ENCODE peak calls at places on chromosome 10, in six cellular contexts. C, R, Z, K, W and A are unnamed samples.

GRCh38 chr10:106942035-106942662 is 222.4 kb downstream of the SORCS1 start:
- DNase-seq in R (no peak), Z (no peak), K (no peak), W (no peak), C (no peak), A (peak; percentile 29)

GRCh38 chr10:97733256-97733655 is 3.7 kb upstream of the ZFYVE27 start:
- DNase-seq in R (no peak), Z (no peak), W (no peak), K (no peak), C (no peak), A (no peak)

GRCh38 chr10:28592953-28593352 is 60.0 kb downstream of the WAC start:
- DNase-seq in K (no peak), W (peak; percentile 86), Z (no peak), R (peak; percentile 29), C (no peak), A (no peak)

GRCh38 chr10:123474700-123475099 is 191.5 kb upstream of the GPR26 start:
- DNase-seq in W (no peak), R (no peak), C (no peak), K (no peak), Z (no peak), A (no peak)

GRCh38 chr10:118585234-118585633 is 10.2 kb downstream of the PRLHR start:
- DNase-seq in Z (no peak), C (no peak), K (no peak), W (peak; percentile 34), R (no peak), A (no peak)

GRCh38 chr10:79444243-79445119 is 943 bp downstream of the ZCCHC24 start:
- DNase-seq in Z (peak; percentile 68), C (peak; percentile 51), W (peak; percentile 60), R (no peak), K (peak; percentile 81), A (no peak)

GRCh38 chr10:48343106-48343505 is 36.6 kb downstream of the MAPK8 start:
- DNase-seq in R (no peak), K (no peak), Z (no peak), C (no peak), W (no peak), A (no peak)

GRCh38 chr10:63722537-63722936 is 201.3 kb downstream of the REEP3 start:
- DNase-seq in C (no peak), R (no peak), Z (no peak), W (peak; percentile 89), K (no peak), A (no peak)

GRCh38 chr10:29946953-29947700 is 112.3 kb downstream of the JCAD start:
- DNase-seq in C (no peak), K (peak; percentile 22), Z (no peak), R (peak; percentile 74), W (peak; percentile 95), A (peak; percentile 52)

GRCh38 chr10:110620108-110620719 is 23.9 kb upstream of the RBM20 start:
- DNase-seq in K (no peak), W (no peak), R (no peak), C (no peak), Z (no peak), A (no peak)

GRCh38 chr10:104076743-104077160 is 8.9 kb downstream of the COL17A1 start:
- DNase-seq in R (no peak), C (no peak), Z (no peak), W (no peak), K (peak; percentile 53), A (peak; percentile 23)

GRCh38 chr10:110843031-110843430 is 28.7 kb upstream of the PDCD4 start:
- DNase-seq in W (no peak), Z (no peak), R (no peak), K (no peak), C (peak; percentile 63), A (no peak)

GRCh38 chr10:122878799-122879338 is 512 bp downstream of the FAM24B start:
- DNase-seq in Z (no peak), W (no peak), C (no peak), R (no peak), K (no peak), A (no peak)

GRCh38 chr10:98306501-98306900 is 38.5 kb upstream of the LOXL4 start:
- DNase-seq in W (no peak), K (no peak), Z (no peak), C (no peak), R (no peak), A (no peak)

GRCh38 chr10:101144053-101144452 is 13.0 kb downstream of the TLX1 start:
- DNase-seq in K (no peak), Z (no peak), C (no peak), W (no peak), R (no peak), A (no peak)

GRCh38 chr10:127024655-127025054 is 119.4 kb downstream of the DOCK1 start:
- DNase-seq in R (no peak), Z (no peak), K (no peak), W (no peak), C (no peak), A (no peak)

GRCh38 chr10:97895084-97895483 is 45.4 kb downstream of the GOLGA7B start:
- DNase-seq in C (no peak), Z (no peak), R (no peak), K (no peak), W (no peak), A (no peak)

GRCh38 chr10:4316166-4316810 is 509.7 kb upstream of the AKR1E2 start:
- DNase-seq in K (peak; percentile 34), W (peak; percentile 95), Z (no peak), C (no peak), R (peak; percentile 4), A (no peak)

GRCh38 chr10:102668312-102669110 is 24.2 kb downstream of the TRIM8 start:
- DNase-seq in Z (no peak), W (no peak), K (no peak), C (no peak), R (no peak), A (no peak)

GRCh38 chr10:127834221-127834620 is 58.5 kb downstream of the CLRN3 start:
- DNase-seq in C (no peak), Z (no peak), W (no peak), R (no peak), K (peak; percentile 36), A (no peak)

GRCh38 chr10:33315891-33316290 is 18.6 kb downstream of the NRP1 start:
- DNase-seq in R (no peak), Z (no peak), C (no peak), W (no peak), K (no peak), A (no peak)

GRCh38 chr10:13158401-13158800 is 3.0 kb upstream of the MCM10 start:
- DNase-seq in C (no peak), R (no peak), W (no peak), Z (no peak), K (no peak), A (no peak)

GRCh38 chr10:7302393-7303054 is 108.3 kb downstream of the SFMBT2 start:
- DNase-seq in W (peak; percentile 69), K (no peak), C (no peak), R (no peak), Z (no peak), A (no peak)

GRCh38 chr10:4778761-4779160 is 47.2 kb upstream of the AKR1E2 start:
- DNase-seq in Z (no peak), K (no peak), R (no peak), W (no peak), C (no peak), A (no peak)

GRCh38 chr10:22053048-22053447 is 49.5 kb upstream of the DNAJC1 start:
- DNase-seq in K (no peak), R (no peak), C (no peak), W (no peak), Z (no peak), A (peak; percentile 5)

GRCh38 chr10:59718246-59718645 is 8.6 kb upstream of the SLC16A9 start:
- DNase-seq in R (no peak), C (no peak), Z (no peak), W (no peak), K (no peak), A (no peak)

GRCh38 chr10:73969224-73969811 is 28.6 kb upstream of the VCL start:
- DNase-seq in K (no peak), Z (no peak), W (no peak), C (no peak), R (no peak), A (no peak)

GRCh38 chr10:24694086-24694485 is 29.6 kb downstream of the ARHGAP21 start:
- DNase-seq in K (no peak), W (peak; percentile 27), C (no peak), R (no peak), Z (no peak), A (no peak)

GRCh38 chr10:60910543-60910942 is 33.4 kb downstream of the RHOBTB1 start:
- DNase-seq in C (no peak), R (no peak), K (no peak), W (no peak), Z (no peak), A (peak; percentile 42)

GRCh38 chr10:63429280-63429679 is 36.5 kb downstream of the JMJD1C start:
- DNase-seq in Z (no peak), W (peak; percentile 76), R (peak; percentile 18), C (no peak), K (no peak), A (no peak)

GRCh38 chr10:77339156-77339555 is 298.5 kb downstream of the KCNMA1 start:
- DNase-seq in W (no peak), C (no peak), Z (no peak), K (no peak), R (no peak), A (no peak)

GRCh38 chr10:24974978-24975377 is 22.6 kb upstream of the PRTFDC1 start:
- DNase-seq in C (no peak), W (peak; percentile 82), R (no peak), Z (no peak), K (peak; percentile 53), A (peak; percentile 44)

GRCh38 chr10:60099998-60100747 is 193.8 kb upstream of the CCDC6 start:
- DNase-seq in Z (peak; percentile 59), C (no peak), W (peak; percentile 49), K (no peak), R (peak; percentile 16), A (peak; percentile 46)

GRCh38 chr10:128178319-128178937 is 52.2 kb upstream of the MKI67 start:
- DNase-seq in Z (peak; percentile 38), C (peak; percentile 46), R (no peak), W (peak; percentile 4), K (no peak), A (no peak)

GRCh38 chr10:51001587-51001986 is 72.7 kb upstream of the PRKG1 start:
- DNase-seq in W (peak; percentile 10), C (no peak), R (no peak), K (no peak), Z (no peak), A (no peak)

GRCh38 chr10:131426530-131426898 is 115.0 kb upstream of the TCERG1L start:
- DNase-seq in K (no peak), Z (no peak), W (no peak), R (no peak), C (no peak), A (no peak)
- H3K9me3 ChIP-seq in K (no peaks in the 10 kb centered on the region), Z (no peaks in the 10 kb centered on the region), W (no peaks in the 10 kb centered on the region), R (peaks cover 80% of the 10 kb centered on the region), C (no peaks in the 10 kb centered on the region), A (no peaks in the 10 kb centered on the region)

GRCh38 chr10:86758231-86759072 is 2.0 kb downstream of the BMPR1A start:
- DNase-seq in C (no peak), Z (no peak), W (peak; percentile 48), K (no peak), R (no peak), A (no peak)
- H3K27ac ChIP-seq in C (no peak overlapping the region), Z (peak overlapping the region; percentile 100), W (peak overlapping the region; percentile 73), K (peak overlapping the region; percentile 99), R (no peak overlapping the region), A (peak overlapping the region; percentile 97)

GRCh38 chr10:62327897-62328296 is 46.3 kb upstream of the ZNF365 start:
- DNase-seq in W (peak; percentile 21), Z (no peak), K (no peak), R (no peak), C (no peak), A (no peak)
- H3K4me3 ChIP-seq in W (no peak overlapping the region), Z (no peak overlapping the region), K (no peak overlapping the region), R (no peak overlapping the region), C (no peak overlapping the region), A (no peak overlapping the region)

GRCh38 chr10:133616371-133617130 is 10.0 kb downstream of the FRG2B start:
- DNase-seq in C (no peak), R (no peak), K (peak; percentile 26), Z (no peak), W (no peak), A (no peak)
- H3K9me3 ChIP-seq in C (no peaks in the 10 kb centered on the region), R (peaks cover 52% of the 10 kb centered on the region), K (peaks cover 7% of the 10 kb centered on the region), Z (no peaks in the 10 kb centered on the region), W (no peaks in the 10 kb centered on the region), A (no peaks in the 10 kb centered on the region)